ENCODE peak calls at places on chromosomes 12 and 14, in five cellular contexts. Q, B, P, U and Z are unnamed samples.

GRCh38 chr14:67571275-67571990 is 28.6 kb downstream of the PIGH start:
- DNase-seq in Q (peak), B (no peak), P (peak), U (peak), Z (peak)

GRCh38 chr12:98635657-98636323 is 8.8 kb downstream of the IKBIP start:
- DNase-seq in Q (no peak), B (no peak), P (peak), U (peak), Z (no peak)

GRCh38 chr14:67186789-67187188 is 2.5 kb upstream of the GARIN2 start:
- DNase-seq in Q (no peak), B (no peak), P (no peak), U (no peak), Z (no peak)

GRCh38 chr14:103872492-103873113 is 25.2 kb upstream of the PPP1R13B start:
- DNase-seq in Q (no peak), B (no peak), P (peak), U (no peak), Z (no peak)

GRCh38 chr12:46024099-46024498 is 33.7 kb upstream of the SCAF11 start:
- DNase-seq in Q (no peak), B (no peak), P (no peak), U (no peak), Z (no peak)

GRCh38 chr12:47950856-47951468 is 12.4 kb upstream of the TMEM106C start:
- DNase-seq in Q (no peak), B (no peak), P (no peak), U (no peak), Z (no peak)

GRCh38 chr14:74620497-74620921 is 8.5 kb upstream of the LTBP2 start:
- DNase-seq in Q (peak), B (no peak), P (no peak), U (no peak), Z (no peak)

GRCh38 chr14:27528328-27528727 is 930.5 kb upstream of the NOVA1 start:
- DNase-seq in Q (no peak), B (no peak), P (no peak), U (peak), Z (no peak)

GRCh38 chr14:37573355-37573754 is 21.7 kb downstream of the FOXA1 start:
- DNase-seq in Q (peak), B (no peak), P (no peak), U (no peak), Z (no peak)

GRCh38 chr12:53101931-53102781 is 1.1 kb upstream of the SOAT2 start:
- DNase-seq in Q (no peak), B (no peak), P (no peak), U (no peak), Z (no peak)

GRCh38 chr12:82619644-82620043 is 67.1 kb upstream of the TMTC2 start:
- DNase-seq in Q (no peak), B (no peak), P (no peak), U (no peak), Z (no peak)

GRCh38 chr12:62816624-62817023 is 118.3 kb downstream of the PPM1H start:
- DNase-seq in Q (no peak), B (no peak), P (no peak), U (no peak), Z (no peak)

GRCh38 chr12:34390171-34390841 is 368.0 kb downstream of the ALG10 start:
- DNase-seq in Q (no peak), B (no peak), P (no peak), U (no peak), Z (peak)

GRCh38 chr14:94673781-94674231 is 61.6 kb downstream of the SERPINA3 start:
- DNase-seq in Q (no peak), B (no peak), P (no peak), U (no peak), Z (no peak)

GRCh38 chr14:89251066-89251465 is 166.0 kb downstream of the FOXN3 start:
- DNase-seq in Q (no peak), B (no peak), P (no peak), U (no peak), Z (no peak)

GRCh38 chr14:28895389-28895788 is 128.8 kb downstream of the FOXG1 start:
- DNase-seq in Q (no peak), B (no peak), P (no peak), U (no peak), Z (no peak)

GRCh38 chr14:81219821-81220487 is 805 bp downstream of the GTF2A1 start:
- DNase-seq in Q (peak), B (no peak), P (peak), U (peak), Z (no peak)

GRCh38 chr12:15534870-15535269 is 212.6 kb downstream of the PTPRO start:
- DNase-seq in Q (no peak), B (no peak), P (no peak), U (no peak), Z (no peak)

GRCh38 chr12:42145552-42146215 is 1.0 kb upstream of the GXYLT1 start:
- DNase-seq in Q (no peak), B (no peak), P (no peak), U (no peak), Z (no peak)

GRCh38 chr14:75380656-75381055 is 47.2 kb upstream of the JDP2 start:
- DNase-seq in Q (no peak), B (no peak), P (no peak), U (no peak), Z (no peak)